ENCODE peak calls at places on chromosomes 1 and 21, in six cellular contexts. P is H1, C is IMR-90, S is mesenchymal stem cell, T is neuronal stem cell, Y is trophoblast cell. O is an unnamed sample.

GRCh38 chr1:235075955-235076308 is 52.7 kb downstream of the TOMM20 start:
- DNase-seq in Y (no peak), T (no peak), S (no peak), P (no peak), C (no peak), O (no peak)

GRCh38 chr1:33716976-33717688 is 146.7 kb upstream of the HMGB4 start:
- DNase-seq in P (no peak), T (no peak), S (no peak), C (no peak), Y (no peak), O (no peak)

GRCh38 chr21:42350899-42351543 is at the start of gene TFF2:
- DNase-seq in T (no peak), S (no peak), P (no peak), C (no peak), Y (no peak), O (no peak)

GRCh38 chr21:31354604-31355443 is 10.8 kb upstream of the TIAM1 start:
- DNase-seq in S (peak; percentile 36), Y (peak; percentile 91), T (no peak), C (peak; percentile 87), P (no peak), O (no peak)

GRCh38 chr1:39733161-39733560 is 5.5 kb upstream of the PPIE start:
- DNase-seq in T (no peak), Y (no peak), S (no peak), P (no peak), C (peak; percentile 33), O (no peak)

GRCh38 chr1:201608635-201609395 is 69.9 kb downstream of the NAV1 start:
- DNase-seq in P (no peak), Y (no peak), T (no peak), S (no peak), C (peak; percentile 29), O (no peak)

GRCh38 chr1:61056674-61057439 is 25.5 kb upstream of the NFIA start:
- DNase-seq in C (peak; percentile 38), T (no peak), Y (no peak), P (no peak), S (peak; percentile 55), O (peak; percentile 7)

GRCh38 chr1:230113605-230114241 is 46.7 kb downstream of the GALNT2 start:
- DNase-seq in P (no peak), T (no peak), S (peak; percentile 97), C (peak; percentile 99), Y (no peak), O (no peak)

GRCh38 chr1:226881515-226882185 is 11.2 kb downstream of the PSEN2 start:
- DNase-seq in S (no peak), Y (peak; percentile 40), T (no peak), C (no peak), P (no peak), O (no peak)

GRCh38 chr1:27624467-27625233 is 10.3 kb downstream of the FGR start:
- DNase-seq in T (no peak), Y (no peak), S (no peak), P (no peak), C (no peak), O (no peak)

GRCh38 chr1:27623327-27624212 is 11.4 kb downstream of the FGR start:
- DNase-seq in T (no peak), Y (no peak), C (no peak), P (no peak), S (no peak), O (no peak)

GRCh38 chr1:27626031-27626935 is 8.7 kb downstream of the FGR start:
- DNase-seq in P (no peak), C (no peak), S (no peak), Y (no peak), T (no peak), O (no peak)

GRCh38 chr1:27621067-27621920 is 13.7 kb downstream of the FGR start:
- DNase-seq in C (peak; percentile 58), P (no peak), T (no peak), S (no peak), Y (no peak), O (no peak)

GRCh38 chr1:27622828-27623227 is 12.2 kb downstream of the FGR start:
- DNase-seq in P (no peak), S (no peak), Y (no peak), T (no peak), C (no peak), O (no peak)
- H3K18ac ChIP-seq in P (peak overlapping the region; percentile 71), S (no peak overlapping the region), Y (no peak overlapping the region), T (no peak overlapping the region), C (no peak overlapping the region), O (no peak overlapping the region)

GRCh38 chr1:16145030-16145987 is 10.6 kb downstream of the EPHA2 start:
- DNase-seq in C (peak; percentile 92), P (no peak), Y (peak; percentile 95), S (peak; percentile 94), T (no peak), O (peak; percentile 91)
- H3K4me3 ChIP-seq in C (peak overlapping the region; percentile 13), P (peak overlapping the region; percentile 21), Y (no peak overlapping the region), S (peak overlapping the region; percentile 79), T (no peak overlapping the region), O (no peak overlapping the region)

GRCh38 chr1:25586181-25586588 is 30.4 kb upstream of the MAN1C1 start:
- DNase-seq in C (no peak), T (no peak), Y (no peak), S (no peak), P (no peak), O (peak; percentile 79)
- H3K18ac ChIP-seq in C (no peak overlapping the region), T (peak overlapping the region; percentile 86), Y (no peak overlapping the region), S (no peak overlapping the region), P (peak overlapping the region; percentile 26), O (no peak overlapping the region)

GRCh38 chr1:24110642-24111263 is 1.2 kb downstream of the MYOM3 start:
- DNase-seq in Y (no peak), T (no peak), C (no peak), P (no peak), S (no peak), O (no peak)

GRCh38 chr1:24109686-24110475 is 2.1 kb downstream of the MYOM3 start:
- DNase-seq in P (no peak), T (no peak), S (no peak), C (no peak), Y (no peak), O (no peak)

GRCh38 chr1:24111998-24112380 is at the start of gene MYOM3:
- DNase-seq in P (no peak), C (no peak), Y (no peak), T (no peak), S (no peak), O (no peak)

GRCh38 chr1:24112381-24113169 is 640 bp upstream of the MYOM3 start:
- DNase-seq in P (peak; percentile 27), S (peak; percentile 59), Y (no peak), C (peak; percentile 65), T (no peak), O (peak; percentile 77)

GRCh38 chr1:24111264-24111997 is 504 bp downstream of the MYOM3 start:
- DNase-seq in T (no peak), Y (no peak), C (no peak), P (no peak), S (no peak), O (no peak)
- H3K4me3 ChIP-seq in T (no peak overlapping the region), Y (no peak overlapping the region), C (no peak overlapping the region), P (no peak overlapping the region), S (no peak overlapping the region), O (no peak overlapping the region)